ENCODE peak calls at places on chromosomes 7 and 10, in nine cellular contexts. V is COR-L47; L is MCF 10A; P is naive thymus-derived CD8-positive, alpha-beta T cell; F is EL; Q is AML-193; B is upper lobe of right lung; M is HEK293T; A is choroid plexus epithelial cell. Y is an unnamed sample.

GRCh38 chr10:104246981-104247380 is 7.7 kb upstream of the GSTO1 start:
- DNase-seq in V (no peak), L (no peak), P (no peak), F (peak), Q (peak), B (no peak), M (no peak), A (peak), Y (peak)

GRCh38 chr10:21368022-21368582 is 157.4 kb downstream of the SKIDA1 start:
- DNase-seq in V (no peak), L (no peak), P (no peak), F (no peak), Q (no peak), B (no peak), M (no peak), A (no peak), Y (no peak)

GRCh38 chr7:30367561-30367960 is 83.2 kb downstream of the ZNRF2 start:
- DNase-seq in V (no peak), L (no peak), P (no peak), F (no peak), Q (no peak), B (no peak), M (no peak), A (no peak), Y (no peak)

GRCh38 chr7:55081854-55082603 is 63.2 kb downstream of the EGFR start:
- DNase-seq in V (no peak), L (peak), P (no peak), F (no peak), Q (no peak), B (no peak), M (no peak), A (no peak), Y (no peak)

GRCh38 chr10:129766611-129767550 is 197.2 kb downstream of the EBF3 start:
- DNase-seq in V (no peak), L (no peak), P (no peak), F (no peak), Q (no peak), B (peak), M (no peak), A (no peak), Y (no peak)

GRCh38 chr10:132489053-132489703 is 48.4 kb upstream of the INPP5A start:
- DNase-seq in V (no peak), L (peak), P (no peak), F (peak), Q (no peak), B (peak), M (no peak), A (peak), Y (no peak)

GRCh38 chr10:121597504-121598241 is 571 bp downstream of the FGFR2 start:
- DNase-seq in V (no peak), L (peak), P (no peak), F (no peak), Q (no peak), B (no peak), M (peak), A (no peak), Y (no peak)

GRCh38 chr7:80047032-80047431 is 87.6 kb upstream of the GNAI1 start:
- DNase-seq in V (no peak), L (no peak), P (no peak), F (no peak), Q (no peak), B (no peak), M (no peak), A (no peak), Y (no peak)

GRCh38 chr10:25530306-25530705 is 355.5 kb downstream of the GPR158 start:
- DNase-seq in V (no peak), L (no peak), P (no peak), F (no peak), Q (no peak), B (no peak), M (no peak), A (no peak), Y (no peak)

GRCh38 chr7:83936056-83936703 is 258.4 kb downstream of the SEMA3A start:
- DNase-seq in V (peak), L (peak), P (peak), F (peak), Q (peak), B (no peak), M (peak), A (peak), Y (peak)

GRCh38 chr10:36494386-36494785 is 631.0 kb upstream of the ANKRD30A start:
- DNase-seq in V (no peak), L (peak), P (no peak), F (peak), Q (no peak), B (no peak), M (no peak), A (peak), Y (peak)

Y was measured in RKO.